ENCODE peak calls at places on chromosomes 16 and 17, in six cellular contexts. Y, F, W, D, U and P are unnamed samples.

GRCh38 chr16:14351647-14352046 is 278.4 kb downstream of the PARN start:
- DNase-seq in Y (no peak), F (no peak), W (no peak), D (no peak), U (no peak), P (no peak)

GRCh38 chr17:66228887-66229782 is at the start of gene APOH:
- DNase-seq in F (no peak), D (no peak), W (no peak), Y (no peak), U (no peak), P (no peak)

GRCh38 chr17:74387365-74388218 is 20.3 kb downstream of the GPR142 start:
- DNase-seq in W (no peak), F (no peak), Y (no peak), U (no peak), D (no peak), P (no peak)

GRCh38 chr17:41339571-41340169 is 11.0 kb downstream of the KRT33A start:
- DNase-seq in F (no peak), U (no peak), D (no peak), Y (no peak), W (no peak), P (no peak)

GRCh38 chr16:68662035-68662434 is 16.9 kb downstream of the CDH3 start:
- DNase-seq in U (no peak), W (no peak), Y (no peak), F (no peak), D (no peak), P (no peak)

GRCh38 chr17:76735006-76735405 is 2.1 kb downstream of the SRSF2 start:
- DNase-seq in W (peak), U (no peak), Y (no peak), D (no peak), F (peak), P (no peak)

GRCh38 chr16:31404353-31405064 is 11.4 kb downstream of the ITGAD start:
- DNase-seq in W (peak), Y (no peak), D (no peak), F (peak), U (peak), P (no peak)

GRCh38 chr17:80045703-80046102 is 9.3 kb downstream of the CCDC40 start:
- DNase-seq in W (no peak), Y (no peak), F (no peak), U (no peak), D (no peak), P (no peak)

GRCh38 chr17:6170349-6170748 is 100.2 kb downstream of the WSCD1 start:
- DNase-seq in W (no peak), F (no peak), Y (no peak), D (no peak), U (no peak), P (no peak)

GRCh38 chr17:57766307-57766943 is 21.3 kb upstream of the CCDC182 start:
- DNase-seq in W (no peak), U (no peak), F (no peak), D (no peak), Y (no peak), P (no peak)

GRCh38 chr16:66551362-66551761 is 1.0 kb upstream of the CKLF start:
- DNase-seq in U (peak), F (peak), W (peak), D (no peak), Y (peak), P (no peak)

GRCh38 chr16:77876776-77877175 is 88.4 kb downstream of the VAT1L start:
- DNase-seq in U (no peak), Y (no peak), F (no peak), W (no peak), D (no peak), P (no peak)

GRCh38 chr17:81295678-81296381 is 723 bp upstream of the SLC38A10 start:
- DNase-seq in D (no peak), F (peak), W (peak), U (peak), Y (peak), P (no peak)

GRCh38 chr16:79013004-79013403 is 587.5 kb downstream of the MAF start:
- DNase-seq in U (no peak), F (no peak), D (no peak), W (no peak), Y (no peak), P (no peak)

GRCh38 chr17:79420318-79421243 is 190.3 kb downstream of the RBFOX3 start:
- DNase-seq in D (no peak), U (peak), F (no peak), Y (peak), W (peak), P (no peak)